ENCODE peak calls at places on chromosomes 11 and 22, in five cellular contexts. V, Z, I, U and D are unnamed samples.

GRCh38 chr11:75524576-75525432 is 937 bp downstream of the GDPD5 start:
- DNase-seq in Z (no peak), I (peak), U (peak), V (peak), D (peak)

GRCh38 chr11:88098289-88098688 is 77.0 kb downstream of the RAB38 start:
- DNase-seq in Z (no peak), I (no peak), V (no peak), U (peak), D (no peak)

GRCh38 chr11:63998558-63999348 is 12.5 kb downstream of the OTUB1 start:
- DNase-seq in I (peak), U (no peak), V (peak), Z (no peak), D (no peak)

GRCh38 chr11:125953401-125953935 is 7.6 kb downstream of the VSIG10L2 start:
- DNase-seq in U (no peak), Z (no peak), I (no peak), V (no peak), D (no peak)

GRCh38 chr11:123300874-123301695 is 106.0 kb upstream of the CLMP start:
- DNase-seq in V (no peak), Z (no peak), I (no peak), U (peak), D (peak)

GRCh38 chr11:128026596-128026995 is 560.8 kb downstream of the ETS1 start:
- DNase-seq in I (no peak), U (peak), Z (peak), V (no peak), D (peak)

GRCh38 chr22:49827853-49828598 is at the start of gene BRD1:
- DNase-seq in Z (peak), V (peak), U (peak), I (peak), D (peak)

GRCh38 chr22:48250286-48250895 is 1487.9 kb downstream of the TBC1D22A start:
- DNase-seq in U (no peak), Z (no peak), I (no peak), V (no peak), D (no peak)

GRCh38 chr11:130671801-130672700 is 223.6 kb downstream of the ADAMTS15 start:
- DNase-seq in I (peak), Z (peak), V (no peak), U (peak), D (peak)

GRCh38 chr11:114525682-114526081 is 34.0 kb downstream of the NXPE1 start:
- DNase-seq in Z (no peak), I (no peak), U (no peak), V (no peak), D (no peak)

GRCh38 chr11:95713428-95713827 is 76.2 kb downstream of the FAM76B start:
- DNase-seq in V (no peak), Z (no peak), U (no peak), I (no peak), D (no peak)

GRCh38 chr22:43850529-43850928 is 11.8 kb downstream of the SULT4A1 start:
- DNase-seq in Z (no peak), V (no peak), I (no peak), U (no peak), D (no peak)

GRCh38 chr11:37199082-37199481 is 601.0 kb upstream of the RAG2 start:
- DNase-seq in U (no peak), V (no peak), I (no peak), Z (no peak), D (no peak)

GRCh38 chr11:35491231-35491871 is 34.1 kb downstream of the PAMR1 start:
- DNase-seq in I (no peak), U (peak), Z (peak), V (no peak), D (peak)

GRCh38 chr22:45837507-45837906 is 139.5 kb downstream of the WNT7B start:
- DNase-seq in U (no peak), V (no peak), Z (no peak), I (no peak), D (no peak)

GRCh38 chr22:44261861-44262595 is 50.7 kb downstream of the SHISAL1 start:
- DNase-seq in Z (no peak), I (no peak), V (no peak), U (peak), D (no peak)

GRCh38 chr11:60771146-60771545 is 14.0 kb upstream of the MS4A10 start:
- DNase-seq in U (no peak), V (no peak), I (no peak), Z (no peak), D (no peak)

GRCh38 chr11:78698612-78699011 is 123.9 kb upstream of the NARS2 start:
- DNase-seq in Z (no peak), V (no peak), U (peak), I (no peak), D (peak)

GRCh38 chr11:64545605-64546004 is 45.4 kb upstream of the SLC22A12 start:
- DNase-seq in Z (no peak), I (no peak), U (peak), V (no peak), D (peak)

GRCh38 chr11:20310137-20310536 is 53.4 kb upstream of the HTATIP2 start:
- DNase-seq in Z (no peak), V (no peak), I (no peak), U (no peak), D (no peak)

GRCh38 chr11:4093519-4094347 is 866 bp upstream of the RRM1 start:
- DNase-seq in V (no peak), U (no peak), I (no peak), Z (no peak), D (no peak)

GRCh38 chr11:131691558-131692041 is 321.2 kb downstream of the NTM start:
- DNase-seq in Z (peak), I (no peak), V (peak), U (peak), D (peak)

GRCh38 chr11:17686185-17686980 is 33.0 kb upstream of the MYOD1 start:
- DNase-seq in U (peak), V (no peak), I (peak), Z (no peak), D (no peak)

GRCh38 chr11:17691550-17691949 is 27.8 kb upstream of the MYOD1 start:
- DNase-seq in V (no peak), I (no peak), U (no peak), Z (no peak), D (no peak)

GRCh38 chr11:17692006-17692405 is 27.4 kb upstream of the MYOD1 start:
- DNase-seq in U (no peak), I (no peak), V (no peak), Z (no peak), D (no peak)

GRCh38 chr11:17684550-17684949 is 34.8 kb upstream of the MYOD1 start:
- DNase-seq in Z (no peak), V (no peak), I (no peak), U (no peak), D (no peak)

DNA sequence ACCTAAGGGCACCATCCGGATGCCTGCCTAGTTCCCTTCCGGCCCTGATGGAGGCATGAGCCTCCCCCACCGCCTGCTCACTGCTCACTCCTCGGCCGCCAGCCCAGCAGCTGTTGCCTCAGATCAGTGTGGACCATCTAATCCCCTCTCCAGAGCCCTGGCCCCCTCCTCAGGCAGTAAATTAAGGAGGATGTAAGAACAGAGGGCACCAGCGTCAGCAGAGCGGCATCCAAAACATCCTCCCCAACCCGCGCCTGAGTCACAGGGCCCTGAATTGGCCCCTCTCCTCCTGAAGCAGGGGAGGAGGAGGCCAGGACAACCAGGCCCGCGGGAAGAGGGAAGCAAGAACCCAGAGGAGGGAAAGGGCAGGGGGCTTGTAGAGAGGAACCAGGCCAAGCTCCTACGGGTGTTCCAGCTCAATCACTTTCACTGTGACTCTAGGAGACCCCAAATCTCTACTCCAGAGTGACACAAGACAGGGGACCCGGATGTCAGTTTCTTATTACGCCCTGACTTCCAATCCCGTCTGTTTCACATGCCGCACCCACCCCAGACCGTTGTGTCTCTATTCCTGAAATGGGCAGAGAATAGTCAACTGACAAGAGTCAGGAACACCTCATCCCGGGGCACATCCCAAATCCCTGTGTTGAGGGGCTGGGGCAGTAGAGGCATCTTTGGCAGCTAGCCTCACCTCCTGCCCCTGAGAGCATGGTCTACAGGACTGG is 31.3 kb upstream of the MYOD1 start:
- DNase-seq in U (no peak), V (no peak), Z (no peak), I (no peak), D (no peak)
- H2AFZ ChIP-seq in U (no peak), V (no peak), Z (no peak), I (no peak), D (peak)

GRCh38 chr11:66309475-66309874 is 7.4 kb downstream of the CD248 start:
- DNase-seq in Z (no peak), U (no peak), V (no peak), I (no peak), D (no peak)
- H2AFZ ChIP-seq in Z (no peak), U (no peak), V (no peak), I (no peak), D (no peak)

DNA sequence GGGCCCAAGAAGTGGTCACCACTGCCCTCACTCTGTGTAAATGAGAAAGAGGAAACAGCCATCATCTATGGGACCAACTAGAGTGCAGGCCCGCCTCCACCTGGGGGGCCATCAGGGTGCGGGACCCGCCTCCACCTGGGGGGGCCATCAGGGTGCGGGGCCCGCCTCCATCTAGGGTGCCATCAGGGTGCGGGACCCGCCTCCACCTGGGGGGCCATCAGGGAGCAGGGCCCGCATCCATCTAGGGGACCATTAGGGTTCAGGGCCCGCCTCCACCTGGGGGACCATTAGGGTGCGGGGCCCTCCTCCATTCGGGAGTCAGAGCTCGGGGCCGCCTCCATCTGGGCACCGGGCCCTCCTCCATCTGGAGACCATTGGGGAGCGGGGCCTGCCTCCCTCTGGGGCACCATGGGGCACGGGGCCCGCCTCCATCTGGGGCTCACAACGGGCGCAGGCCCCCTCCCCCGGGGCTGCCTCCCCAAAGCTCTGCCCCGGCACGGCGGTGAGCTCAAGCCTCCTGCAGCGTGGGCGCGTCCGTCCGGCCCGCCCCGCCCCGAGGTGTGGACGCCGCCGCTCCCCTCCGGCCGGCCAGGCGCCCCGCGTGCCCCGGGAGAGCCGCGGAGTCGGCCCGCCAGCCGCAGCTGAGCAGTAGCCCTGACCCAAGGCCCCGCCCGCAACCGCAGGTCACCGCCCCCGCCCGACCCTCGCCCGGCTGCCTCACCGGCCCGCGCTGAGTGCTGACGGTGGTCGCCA is 511 bp downstream of the TOLLIP start:
- DNase-seq in I (no peak), U (peak), Z (no peak), V (peak), D (no peak)
- H2AFZ ChIP-seq in I (peak), U (peak), Z (peak), V (no peak), D (peak)

DNA sequence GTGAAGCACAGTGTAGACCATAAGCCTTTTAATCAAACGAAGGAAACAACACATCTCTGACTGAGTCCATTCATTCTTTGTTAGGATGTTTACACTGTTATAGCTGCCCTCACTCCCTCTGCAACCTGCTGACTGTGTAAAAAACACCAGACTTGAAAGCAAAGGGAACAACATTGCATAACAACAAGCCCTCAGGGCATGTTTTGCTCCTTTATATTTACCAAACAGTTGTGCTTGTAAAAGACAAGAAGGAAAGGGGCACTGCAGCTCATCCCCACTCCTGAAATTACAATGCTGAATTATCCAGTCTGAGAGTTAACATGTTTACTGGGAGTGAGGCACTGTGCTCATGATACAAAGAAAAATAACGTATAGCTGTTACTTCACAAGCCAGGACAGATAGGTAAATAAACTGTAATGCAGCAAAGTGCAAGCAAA is 46.4 kb downstream of the RAB30 start:
- DNase-seq in I (no peak), V (peak), Z (peak), U (no peak), D (no peak)
- H2AFZ ChIP-seq in I (peak), V (no peak), Z (no peak), U (no peak), D (no peak)